ENCODE peak calls at places on chromosome 4, in six cellular contexts. A is activated T-helper 9 cell treated with anti-CD3 and anti-CD28 coated beads, Interleukin-2, amount 50 U/mL, for 16 hours; L is epithelial cell of proximal tubule; W is Right ventricle myocardium superior; Y is NCI-H2029; G is AG08395. J is an unnamed sample.

GRCh38 chr4:148239406-148239805 is 202.8 kb downstream of the NR3C2 start:
- DNase-seq in A (no peak), L (no peak), W (peak; percentile 47), Y (no peak), G (no peak), J (no peak)

GRCh38 chr4:19983072-19983471 is 268.6 kb upstream of the SLIT2 start:
- DNase-seq in A (no peak), L (no peak), W (no peak), Y (no peak), G (peak; percentile 46), J (no peak)

GRCh38 chr4:22268350-22269025 is 247.4 kb downstream of the ADGRA3 start:
- DNase-seq in A (no peak), L (no peak), W (peak; percentile 21), Y (no peak), G (no peak), J (no peak)

GRCh38 chr4:40247350-40247749 is 50.5 kb downstream of the RHOH start:
- DNase-seq in A (no peak), L (no peak), W (no peak), Y (no peak), G (no peak), J (no peak)

GRCh38 chr4:80045831-80046230 is 27.2 kb downstream of the ANTXR2 start:
- DNase-seq in A (no peak), L (no peak), W (no peak), Y (no peak), G (peak; percentile 43), J (no peak)

GRCh38 chr4:15714616-15715015 is 11.8 kb downstream of the BST1 start:
- DNase-seq in A (no peak), L (no peak), W (no peak), Y (no peak), G (peak; percentile 66), J (no peak)

GRCh38 chr4:3392319-3392718 is 49.4 kb upstream of the HGFAC start:
- DNase-seq in A (no peak), L (no peak), W (no peak), Y (no peak), G (no peak), J (no peak)

GRCh38 chr4:113835005-113835404 is 73.5 kb upstream of the CAMK2D start:
- DNase-seq in A (no peak), L (no peak), W (no peak), Y (no peak), G (peak; percentile 41), J (no peak)

GRCh38 chr4:76989391-76990061 is 40.0 kb downstream of the SEPTIN11 start:
- DNase-seq in A (peak; percentile 26), L (no peak), W (no peak), Y (no peak), G (no peak), J (no peak)

GRCh38 chr4:52904421-52904820 is 42.3 kb downstream of the RASL11B start:
- DNase-seq in A (no peak), L (peak; percentile 22), W (no peak), Y (no peak), G (peak; percentile 26), J (no peak)

GRCh38 chr4:159526172-159526571 is 423.3 kb downstream of the RAPGEF2 start:
- DNase-seq in A (no peak), L (no peak), W (no peak), Y (no peak), G (no peak), J (no peak)

GRCh38 chr4:148852092-148852699 is 410.0 kb upstream of the NR3C2 start:
- DNase-seq in A (no peak), L (no peak), W (no peak), Y (no peak), G (no peak), J (no peak)

GRCh38 chr4:145346081-145346480 is 135.6 kb upstream of the SMAD1 start:
- DNase-seq in A (no peak), L (no peak), W (no peak), Y (no peak), G (no peak), J (no peak)

GRCh38 chr4:23279377-23279988 is 586.7 kb downstream of the GBA3 start:
- DNase-seq in A (no peak), L (no peak), W (no peak), Y (no peak), G (no peak), J (no peak)

GRCh38 chr4:54439831-54440243 is 210.7 kb downstream of the PDGFRA start:
- DNase-seq in A (no peak), L (no peak), W (peak; percentile 48), Y (peak; percentile 75), G (peak; percentile 60), J (peak; percentile 25)

J was measured in head of caudate nucleus.